ENCODE peak calls at places on chromosome 5, in seven cellular contexts. K, P, O, F, B, C and D are unnamed samples.
A peak's percentile ranks its signal among the peaks of the same experiment; 100 is the strongest.

GRCh38 chr5:122429545-122430327 is 117.7 kb downstream of the SNCAIP start:
- DNase-seq in F (no peak), C (no peak), K (no peak), O (no peak), B (no peak), P (no peak), D (no peak)

GRCh38 chr5:170681013-170681433 is 102.5 kb upstream of the GABRP start:
- DNase-seq in F (peak; percentile 29), P (peak; percentile 62), K (no peak), O (no peak), B (peak; percentile 37), C (no peak), D (no peak)

GRCh38 chr5:139644001-139644456 is 4.1 kb upstream of the CXXC5 start:
- DNase-seq in P (no peak), C (no peak), F (no peak), K (peak; percentile 13), O (no peak), B (no peak), D (no peak)

GRCh38 chr5:90161399-90161798 is 248.2 kb downstream of the CETN3 start:
- DNase-seq in F (no peak), P (peak; percentile 67), O (peak; percentile 69), C (peak; percentile 7), B (peak; percentile 51), K (peak; percentile 20), D (no peak)

GRCh38 chr5:107513337-107514125 is 157.2 kb downstream of the EFNA5 start:
- DNase-seq in O (no peak), K (no peak), P (no peak), F (peak; percentile 44), B (no peak), C (no peak), D (no peak)

GRCh38 chr5:38816083-38817030 is 29.5 kb upstream of the OSMR start:
- DNase-seq in B (no peak), P (no peak), F (peak; percentile 94), C (no peak), K (no peak), O (no peak), D (no peak)

GRCh38 chr5:76372320-76373054 is 30.6 kb upstream of the IQGAP2 start:
- DNase-seq in C (peak; percentile 68), P (peak; percentile 96), F (peak; percentile 91), B (peak; percentile 34), O (no peak), K (no peak), D (no peak)

GRCh38 chr5:164319161-164319560 is 813.7 kb downstream of the MAT2B start:
- DNase-seq in B (no peak), P (no peak), C (no peak), K (no peak), F (no peak), O (no peak), D (no peak)

GRCh38 chr5:93582677-93583524 is at the start of gene NR2F1:
- DNase-seq in P (peak; percentile 100), C (peak; percentile 46), K (peak; percentile 55), B (peak; percentile 90), F (peak; percentile 92), O (no peak), D (no peak)

GRCh38 chr5:116736671-116737070 is 162.0 kb upstream of the SEMA6A start:
- DNase-seq in K (no peak), O (no peak), C (no peak), P (no peak), F (no peak), B (no peak), D (no peak)

GRCh38 chr5:171600736-171601265 is 181.4 kb downstream of the FGF18 start:
- DNase-seq in B (no peak), O (no peak), K (no peak), C (no peak), P (no peak), F (no peak), D (no peak)

GRCh38 chr5:172412724-172413260 is 41.5 kb downstream of the SH3PXD2B start:
- DNase-seq in F (peak; percentile 45), C (peak; percentile 75), O (peak; percentile 92), K (peak; percentile 68), P (peak; percentile 96), B (peak; percentile 74), D (peak; percentile 26)

GRCh38 chr5:90612930-90613329 is 54.3 kb downstream of the ADGRV1 start:
- DNase-seq in C (no peak), K (no peak), F (no peak), B (no peak), O (no peak), P (no peak), D (no peak)

GRCh38 chr5:140130949-140131733 is 5.4 kb downstream of the IGIP start:
- DNase-seq in K (no peak), F (no peak), O (no peak), P (no peak), B (no peak), C (no peak), D (no peak)

GRCh38 chr5:136679233-136679632 is 313.9 kb upstream of the TRPC7 start:
- DNase-seq in B (no peak), F (no peak), P (no peak), C (no peak), O (no peak), K (no peak), D (no peak)

GRCh38 chr5:172506921-172507320 is 52.6 kb upstream of the SH3PXD2B start:
- DNase-seq in C (no peak), P (no peak), B (peak; percentile 8), K (no peak), F (no peak), O (no peak), D (no peak)

GRCh38 chr5:126471875-126472537 is 48.8 kb downstream of the GRAMD2B start:
- DNase-seq in P (no peak), K (no peak), O (no peak), B (no peak), F (peak; percentile 86), C (no peak), D (no peak)

GRCh38 chr5:112930082-112930344 is 8.0 kb upstream of the REEP5 start:
- DNase-seq in K (no peak), B (no peak), F (no peak), P (no peak), O (no peak), C (no peak), D (no peak)

GRCh38 chr5:80777347-80778287 is 122.8 kb upstream of the DHFR start:
- DNase-seq in F (no peak), B (no peak), K (no peak), O (no peak), P (no peak), C (no peak), D (no peak)

GRCh38 chr5:140240987-140241706 is 61.8 kb downstream of the PFDN1 start:
- DNase-seq in O (peak; percentile 93), B (peak; percentile 94), K (peak; percentile 89), P (peak; percentile 94), C (peak; percentile 75), F (peak; percentile 78), D (peak; percentile 85)

GRCh38 chr5:176596689-176597416 is 13.1 kb downstream of the GPRIN1 start:
- DNase-seq in C (no peak), B (peak; percentile 50), K (peak; percentile 65), F (no peak), O (no peak), P (peak; percentile 35), D (no peak)

GRCh38 chr5:177595026-177595585 is 3.1 kb downstream of the TMED9 start:
- DNase-seq in P (no peak), O (no peak), K (no peak), C (no peak), B (no peak), F (no peak), D (no peak)

GRCh38 chr5:43041131-43041668 is 1.1 kb upstream of the ANXA2R start:
- DNase-seq in C (no peak), K (peak; percentile 36), P (no peak), B (no peak), F (no peak), O (no peak), D (no peak)
- H3K27ac ChIP-seq in C (peak overlapping the region; percentile 60), K (peak overlapping the region; percentile 91), P (peak overlapping the region; percentile 96), B (peak overlapping the region; percentile 97), F (peak overlapping the region; percentile 77), O (peak overlapping the region; percentile 91), D (peak overlapping the region; percentile 92)

DNA sequence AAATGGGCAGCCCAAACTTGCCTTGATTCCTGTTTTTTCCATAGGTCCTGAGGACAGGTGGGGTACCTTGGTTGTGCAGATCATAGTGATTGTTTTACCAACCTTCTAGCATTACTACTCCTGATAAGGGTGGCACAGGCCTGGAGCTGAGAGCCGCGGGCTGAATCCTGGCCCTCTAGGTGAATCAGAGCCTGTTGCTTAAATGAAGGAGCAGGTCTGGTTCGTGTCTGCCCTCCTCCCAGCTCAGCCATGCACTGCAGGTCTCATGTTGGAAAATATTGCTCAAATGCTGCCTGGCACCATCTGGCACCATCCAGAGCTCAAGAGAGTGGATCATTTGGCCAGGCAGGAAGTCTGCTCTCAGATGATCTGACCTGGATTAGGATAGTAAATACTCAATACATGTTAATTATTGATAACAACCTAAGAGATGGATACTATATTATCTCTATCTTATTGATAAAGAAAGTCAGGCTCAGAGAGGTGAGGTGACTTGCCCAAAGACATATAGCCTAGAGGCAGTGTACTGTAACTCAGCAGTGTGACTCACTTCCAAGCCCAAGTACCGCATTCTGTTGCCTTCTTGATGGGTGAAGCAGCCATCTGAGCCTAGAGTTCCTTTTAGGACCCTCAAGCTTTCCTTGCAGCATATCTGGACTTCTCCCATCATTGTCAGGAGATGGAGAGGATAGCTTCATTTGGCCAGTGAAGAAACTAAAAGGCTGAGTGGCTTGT is 104.3 kb upstream of the PITX1 start:
- DNase-seq in B (no peak), F (peak; percentile 65), C (no peak), P (peak; percentile 55), K (no peak), O (no peak), D (no peak)
- H3K27ac ChIP-seq in B (no peak overlapping the region), F (no peak overlapping the region), C (peak overlapping the region; percentile 97), P (no peak overlapping the region), K (peak overlapping the region; percentile 66), O (peak overlapping the region; percentile 36), D (no peak overlapping the region)

DNA sequence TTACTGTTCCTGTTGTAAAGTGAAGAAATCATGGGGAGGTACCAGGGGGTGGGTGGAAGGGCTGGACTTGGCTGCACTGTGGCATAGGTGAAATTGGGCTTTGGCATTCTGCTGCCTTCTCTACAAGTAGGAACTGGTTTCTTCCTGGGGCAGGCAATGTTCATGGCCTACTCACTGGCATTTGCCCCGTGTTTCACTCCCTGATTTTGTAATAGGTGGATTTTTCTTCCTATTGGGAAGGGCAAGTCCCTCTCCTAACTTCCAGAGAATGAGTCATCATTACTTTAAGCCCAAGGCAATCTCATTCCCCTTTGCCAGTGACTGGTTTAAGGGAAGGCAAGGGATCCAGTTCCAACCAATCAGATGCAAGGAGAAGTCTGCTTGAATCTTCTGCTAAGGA is 67.9 kb upstream of the ANKRD55 start:
- DNase-seq in C (no peak), P (peak; percentile 33), K (no peak), F (peak; percentile 91), B (no peak), O (no peak), D (no peak)
- H3K27ac ChIP-seq in C (no peak overlapping the region), P (no peak overlapping the region), K (no peak overlapping the region), F (peak overlapping the region; percentile 0), B (no peak overlapping the region), O (no peak overlapping the region), D (no peak overlapping the region)

GRCh38 chr5:35990524-35990923 is 666 bp downstream of the UGT3A1 start:
- DNase-seq in C (no peak), B (no peak), F (no peak), K (no peak), P (no peak), O (no peak), D (no peak)

GRCh38 chr5:35988529-35988928 is 2.7 kb downstream of the UGT3A1 start:
- DNase-seq in C (no peak), K (no peak), B (no peak), P (no peak), O (no peak), F (no peak), D (no peak)

GRCh38 chr5:35987776-35988175 is 3.4 kb downstream of the UGT3A1 start:
- DNase-seq in C (no peak), P (no peak), K (no peak), O (no peak), F (no peak), B (no peak), D (no peak)

GRCh38 chr5:35990941-35991592 is at the start of gene UGT3A1:
- DNase-seq in C (no peak), O (no peak), P (no peak), F (no peak), K (no peak), B (no peak), D (no peak)
- H3K27ac ChIP-seq in C (no peak within 1 kb of the TSS), O (no peak within 1 kb of the TSS), P (no peak within 1 kb of the TSS), F (no peak within 1 kb of the TSS), K (no peak within 1 kb of the TSS), B (no peak within 1 kb of the TSS), D (no peak within 1 kb of the TSS)